ENCODE peak calls at places on chromosomes 2 and 18, in seven cellular contexts. R is hepatocyte; C is ovary; A is PC-9; O is thoracic aorta; M is CD4-positive, alpha-beta T cell; S is upper lobe of right lung. N is an unnamed sample.

GRCh38 chr2:161983896-161984295 is 90.1 kb downstream of the DPP4 start:
- DNase-seq in R (no peak), C (no peak), A (no peak), O (no peak), M (no peak), S (no peak), N (no peak)

GRCh38 chr2:238973038-238973772 is 125.3 kb downstream of the TWIST2 start:
- DNase-seq in R (no peak), C (no peak), A (no peak), O (no peak), M (no peak), S (no peak), N (no peak)

GRCh38 chr2:46390036-46390435 is 89.3 kb upstream of the TMEM247 start:
- DNase-seq in R (no peak), C (no peak), A (no peak), O (no peak), M (no peak), S (no peak), N (no peak)

GRCh38 chr2:37394263-37394662 is 49.8 kb downstream of the QPCT start:
- DNase-seq in R (no peak), C (no peak), A (no peak), O (no peak), M (no peak), S (no peak), N (no peak)

GRCh38 chr18:22344908-22345670 is 72.6 kb downstream of the CTAGE1 start:
- DNase-seq in R (no peak), C (no peak), A (no peak), O (no peak), M (no peak), S (no peak), N (peak; percentile 42)

GRCh38 chr18:3921826-3922225 is 471.9 kb downstream of the TGIF1 start:
- DNase-seq in R (no peak), C (no peak), A (no peak), O (no peak), M (no peak), S (no peak), N (no peak)

GRCh38 chr2:233273120-233273519 is 21.6 kb downstream of the ATG16L1 start:
- DNase-seq in R (no peak), C (no peak), A (no peak), O (no peak), M (no peak), S (no peak), N (no peak)

GRCh38 chr2:236977199-236977883 is 108.3 kb upstream of the COPS8 start:
- DNase-seq in R (no peak), C (no peak), A (no peak), O (no peak), M (no peak), S (no peak), N (no peak)

GRCh38 chr2:205929445-205930027 is 156.4 kb downstream of the INO80D start:
- DNase-seq in R (peak; percentile 78), C (no peak), A (no peak), O (no peak), M (no peak), S (no peak), N (peak; percentile 75)

GRCh38 chr2:6186332-6187100 is 494.3 kb downstream of the SOX11 start:
- DNase-seq in R (peak; percentile 72), C (no peak), A (no peak), O (no peak), M (no peak), S (no peak), N (peak; percentile 27)

GRCh38 chr18:79380816-79381806 is 14.6 kb upstream of the NFATC1 start:
- DNase-seq in R (peak; percentile 79), C (peak; percentile 83), A (peak; percentile 53), O (no peak), M (peak; percentile 57), S (peak; percentile 81), N (peak; percentile 70)

GRCh38 chr2:104521247-104521646 is 332.7 kb upstream of the POU3F3 start:
- DNase-seq in R (no peak), C (no peak), A (no peak), O (no peak), M (no peak), S (no peak), N (no peak)

GRCh38 chr2:233119806-233120205 is 59.7 kb downstream of the INPP5D start:
- DNase-seq in R (no peak), C (no peak), A (no peak), O (no peak), M (no peak), S (peak; percentile 20), N (no peak)

GRCh38 chr2:41061371-41061770 is 609.5 kb upstream of the SLC8A1 start:
- DNase-seq in R (no peak), C (no peak), A (no peak), O (no peak), M (no peak), S (no peak), N (no peak)

GRCh38 chr2:70248810-70249438 is 496 bp upstream of the TIA1 start:
- DNase-seq in R (peak; percentile 94), C (peak; percentile 94), A (peak; percentile 86), O (peak; percentile 67), M (peak; percentile 86), S (no peak), N (peak; percentile 91)

GRCh38 chr2:177295479-177295878 is 31.0 kb upstream of the NFE2L2 start:
- DNase-seq in R (peak; percentile 34), C (no peak), A (no peak), O (no peak), M (no peak), S (no peak), N (no peak)

GRCh38 chr2:237669628-237670351 is 42.4 kb downstream of the LRRFIP1 start:
- DNase-seq in R (peak; percentile 67), C (peak; percentile 66), A (no peak), O (no peak), M (no peak), S (peak; percentile 64), N (peak; percentile 66)

GRCh38 chr2:55885129-55885943 is 38.2 kb downstream of the EFEMP1 start:
- DNase-seq in R (peak; percentile 38), C (no peak), A (peak; percentile 26), O (no peak), M (no peak), S (no peak), N (no peak)

GRCh38 chr2:239040152-239040761 is 192.4 kb downstream of the TWIST2 start:
- DNase-seq in R (no peak), C (no peak), A (no peak), O (no peak), M (no peak), S (peak; percentile 53), N (no peak)

GRCh38 chr2:225070811-225071210 is 28.5 kb upstream of the DOCK10 start:
- DNase-seq in R (no peak), C (no peak), A (no peak), O (no peak), M (no peak), S (no peak), N (no peak)

GRCh38 chr2:8543412-8544167 is 138.3 kb upstream of the ID2 start:
- DNase-seq in R (no peak), C (no peak), A (no peak), O (peak; percentile 47), M (peak; percentile 18), S (peak; percentile 85), N (peak; percentile 68)

GRCh38 chr2:9770308-9771100 is 72.8 kb upstream of the TAF1B start:
- DNase-seq in R (peak; percentile 76), C (peak; percentile 71), A (peak; percentile 52), O (peak; percentile 29), M (peak; percentile 29), S (peak; percentile 76), N (peak; percentile 74)
- H3K27ac ChIP-seq in R (no peak overlapping the region), C (no peak overlapping the region), A (no peak overlapping the region), O (no peak overlapping the region), M (no peak overlapping the region), S (peak overlapping the region; percentile 66), N (no peak overlapping the region)

GRCh38 chr2:126244937-126245336 is 411.0 kb upstream of the GYPC start:
- DNase-seq in R (peak; percentile 76), C (no peak), A (peak; percentile 21), O (no peak), M (no peak), S (no peak), N (peak; percentile 23)
- TF ChIP-seq CTCF in R (peak; percentile 62), C (no peak), A (peak; percentile 63), O (no peak), M (no peak), S (peak; percentile 44), N (no peak)

GRCh38 chr2:84942964-84943421 is 28.0 kb upstream of the KCMF1 start:
- DNase-seq in R (no peak), C (no peak), A (no peak), O (no peak), M (no peak), S (no peak), N (no peak)
- H3K27ac ChIP-seq in R (no peak overlapping the region), C (no peak overlapping the region), A (peak overlapping the region; percentile 80), O (no peak overlapping the region), M (no peak overlapping the region), S (no peak overlapping the region), N (no peak overlapping the region)

GRCh38 chr2:165902929-165903328 is 50.6 kb downstream of the TTC21B start:
- DNase-seq in R (no peak), C (no peak), A (no peak), O (no peak), M (no peak), S (no peak), N (no peak)
- TF ChIP-seq CTCF in R (no peak), C (no peak), A (no peak), O (no peak), M (no peak), S (peak; percentile 22), N (no peak)

GRCh38 chr2:128314348-128315121 is 4.1 kb downstream of the HS6ST1 start:
- DNase-seq in R (peak; percentile 3), C (no peak), A (no peak), O (no peak), M (peak; percentile 2), S (no peak), N (no peak)
- H3K27ac ChIP-seq in R (no peak overlapping the region), C (no peak overlapping the region), A (no peak overlapping the region), O (no peak overlapping the region), M (no peak overlapping the region), S (no peak overlapping the region), N (peak overlapping the region; percentile 48)

GRCh38 chr2:119218478-119219064 is 5.1 kb upstream of the STEAP3 start:
- DNase-seq in R (peak; percentile 74), C (peak; percentile 63), A (peak; percentile 46), O (no peak), M (no peak), S (no peak), N (no peak)
- TF ChIP-seq CTCF in R (peak; percentile 50), C (no peak), A (peak; percentile 69), O (no peak), M (no peak), S (peak; percentile 28), N (no peak)

N was measured in transverse colon.